ENCODE peak calls at places on chromosomes 3 and 15, in four cellular contexts. C, Q, N and Y are unnamed samples.
A peak's percentile ranks its signal among the peaks of the same experiment; 100 is the strongest.

GRCh38 chr3:12423918-12424634 is 60.2 kb upstream of the TSEN2 start:
- DNase-seq in Q (peak; percentile 58), N (no peak), C (peak; percentile 46), Y (peak; percentile 35)

GRCh38 chr3:17044844-17045243 is 160.1 kb downstream of the PLCL2 start:
- DNase-seq in N (no peak), Q (no peak), C (no peak), Y (no peak)

GRCh38 chr15:51195459-51195858 is 100.8 kb upstream of the TNFAIP8L3 start:
- DNase-seq in Q (no peak), N (no peak), C (no peak), Y (peak; percentile 39)

GRCh38 chr3:108489776-108490175 is 20.6 kb downstream of the MYH15 start:
- DNase-seq in N (no peak), Q (peak; percentile 46), C (peak; percentile 66), Y (peak; percentile 54)

GRCh38 chr3:16366-16765 is 180.2 kb upstream of the CHL1 start:
- DNase-seq in C (no peak), Q (no peak), N (no peak), Y (no peak)

GRCh38 chr3:81490541-81491288 is 270.7 kb downstream of the GBE1 start:
- DNase-seq in C (peak; percentile 94), N (peak; percentile 48), Q (peak; percentile 90), Y (peak; percentile 92)

GRCh38 chr3:150497956-150498355 is 48.3 kb downstream of the SERP1 start:
- DNase-seq in N (no peak), C (no peak), Q (peak; percentile 65), Y (peak; percentile 84)

GRCh38 chr3:72549819-72550581 is 298.2 kb downstream of the SHQ1 start:
- DNase-seq in C (no peak), Q (no peak), N (no peak), Y (no peak)

GRCh38 chr3:128998532-128998931 is 2.6 kb upstream of the EFCC1 start:
- DNase-seq in N (no peak), C (no peak), Q (no peak), Y (no peak)

GRCh38 chr15:87959080-87959479 is 297.5 kb downstream of the NTRK3 start:
- DNase-seq in C (no peak), Q (no peak), N (no peak), Y (peak; percentile 47)

GRCh38 chr3:52062499-52062898 is 6.1 kb upstream of the DUSP7 start:
- DNase-seq in C (no peak), Q (peak; percentile 92), N (no peak), Y (peak; percentile 97)

GRCh38 chr3:72203105-72203504 is 418.2 kb upstream of the PROK2 start:
- DNase-seq in Q (no peak), N (no peak), C (no peak), Y (no peak)

GRCh38 chr15:58771621-58772235 is 626 bp downstream of the MINDY2 start:
- DNase-seq in Q (no peak), N (peak; percentile 45), C (peak; percentile 77), Y (peak; percentile 58)

GRCh38 chr3:73072634-73073033 is 11.2 kb downstream of the EBLN2 start:
- DNase-seq in N (no peak), C (no peak), Q (peak; percentile 42), Y (no peak)

GRCh38 chr15:44101944-44102343 is 93.1 kb downstream of the FRMD5 start:
- DNase-seq in N (no peak), C (peak; percentile 8), Q (peak; percentile 81), Y (peak; percentile 57)

GRCh38 chr3:33592999-33593398 is 125.1 kb downstream of the CLASP2 start:
- DNase-seq in C (no peak), Q (no peak), N (no peak), Y (no peak)

GRCh38 chr3:71580636-71581215 is 2.8 kb downstream of the FOXP1 start:
- DNase-seq in C (no peak), N (no peak), Q (peak; percentile 21), Y (peak; percentile 19)

GRCh38 chr3:150006774-150007173 is 36.1 kb upstream of the PFN2 start:
- DNase-seq in Q (no peak), N (no peak), C (no peak), Y (no peak)

GRCh38 chr3:136186330-136186729 is 9.8 kb downstream of the MSL2 start:
- DNase-seq in C (no peak), Q (no peak), N (no peak), Y (peak; percentile 25)

GRCh38 chr3:193677734-193678133 is 84.7 kb downstream of the OPA1 start:
- DNase-seq in C (no peak), Q (no peak), N (no peak), Y (no peak)

GRCh38 chr3:192481638-192482037 is 245.7 kb downstream of the FGF12 start:
- DNase-seq in Q (peak; percentile 85), N (no peak), C (no peak), Y (peak; percentile 61)

GRCh38 chr3:119639494-119640350 is 20.7 kb downstream of the POPDC2 start:
- DNase-seq in N (no peak), Q (no peak), C (no peak), Y (peak; percentile 36)

GRCh38 chr3:127404614-127405598 is 117.1 kb upstream of the PRR20G start:
- DNase-seq in C (no peak), N (peak; percentile 82), Q (no peak), Y (no peak)

GRCh38 chr3:195365371-195365770 is 77.4 kb downstream of the ACAP2 start:
- DNase-seq in Q (no peak), C (no peak), N (no peak), Y (no peak)

GRCh38 chr3:4261411-4261810 is 41.8 kb upstream of the SETMAR start:
- DNase-seq in Q (no peak), N (no peak), C (no peak), Y (no peak)

GRCh38 chr3:32257641-32258438 is 19.4 kb downstream of the CMTM8 start:
- DNase-seq in Q (no peak), C (no peak), N (no peak), Y (no peak)

GRCh38 chr15:22968356-22968755 is 11.8 kb downstream of the CYFIP1 start:
- DNase-seq in C (no peak), N (no peak), Q (peak; percentile 96), Y (peak; percentile 95)

GRCh38 chr3:161915283-161915682 is 418.7 kb downstream of the OTOL1 start:
- DNase-seq in N (no peak), Q (no peak), C (no peak), Y (no peak)